ENCODE peak calls at places on chromosomes 5 and 9, in seven cellular contexts. Y is epithelial cell of prostate, J is caudate nucleus, N is body of pancreas, D is GM23338, G is tibial nerve, T is heart right ventricle. C is an unnamed sample.
A peak's percentile ranks its signal among the peaks of the same experiment; 100 is the strongest.

GRCh38 chr9:34628656-34629491 is at the start of gene ARID3C:
- DNase-seq in N (peak; percentile 52), J (no peak), D (peak; percentile 69), Y (no peak), T (no peak), G (no peak), C (peak; percentile 28)

GRCh38 chr9:126380447-126380846 is 53.8 kb downstream of the MVB12B start:
- DNase-seq in T (no peak), D (peak; percentile 41), J (no peak), N (no peak), Y (no peak), G (no peak), C (no peak)

GRCh38 chr5:134242146-134242545 is 16.3 kb upstream of the PPP2CA start:
- DNase-seq in D (no peak), G (no peak), Y (no peak), T (no peak), N (no peak), J (peak; percentile 38), C (no peak)

GRCh38 chr5:9226026-9226536 is 319.8 kb downstream of the SEMA5A start:
- DNase-seq in T (no peak), G (no peak), N (no peak), D (no peak), Y (no peak), J (no peak), C (no peak)

GRCh38 chr5:141843156-141843927 is 34.9 kb downstream of the PCDH1 start:
- DNase-seq in D (peak; percentile 69), T (no peak), N (no peak), Y (no peak), J (no peak), G (no peak), C (no peak)

GRCh38 chr5:35651002-35651756 is 33.5 kb downstream of the SPEF2 start:
- DNase-seq in T (no peak), G (no peak), J (no peak), D (peak; percentile 74), N (no peak), Y (no peak), C (peak; percentile 82)

GRCh38 chr9:124782661-124783574 is 6.0 kb downstream of the OLFML2A start:
- DNase-seq in D (no peak), Y (no peak), J (no peak), T (no peak), G (no peak), N (peak; percentile 8), C (no peak)

GRCh38 chr9:129938291-129938979 is 103.2 kb downstream of the USP20 start:
- DNase-seq in J (no peak), Y (no peak), G (no peak), T (no peak), D (peak; percentile 47), N (no peak), C (peak; percentile 4)

GRCh38 chr5:179475211-179475840 is 75.0 kb upstream of the RUFY1 start:
- DNase-seq in J (no peak), T (no peak), G (no peak), Y (no peak), N (no peak), D (peak; percentile 10), C (no peak)

GRCh38 chr9:133356391-133357091 is at the start of the genes SURF1 and SURF2:
- DNase-seq in N (peak; percentile 90), T (peak; percentile 90), G (peak; percentile 78), J (peak; percentile 77), Y (no peak), D (peak; percentile 95), C (peak; percentile 74)

DNA sequence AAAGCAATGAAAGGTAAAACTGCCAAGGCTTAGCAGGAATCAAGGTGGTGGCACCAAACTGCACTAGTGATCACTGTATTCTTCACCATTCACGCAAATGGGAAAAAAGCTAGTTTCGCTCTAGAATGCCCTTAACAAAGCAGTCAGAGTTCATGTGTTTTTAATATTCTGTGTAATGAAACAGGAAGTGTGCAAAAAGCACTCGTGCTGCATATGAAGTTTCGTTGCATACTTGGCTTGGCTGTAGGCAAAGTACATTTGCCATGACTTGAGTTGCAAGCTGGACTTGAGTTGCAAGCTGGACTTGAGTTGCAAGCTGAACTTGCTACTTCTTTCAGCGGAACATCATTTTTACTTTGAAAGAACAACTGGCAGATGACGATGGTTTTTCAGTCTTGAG is 55.4 kb downstream of the FOXI1 start:
- DNase-seq in N (no peak), T (no peak), J (no peak), Y (no peak), D (no peak), G (no peak), C (no peak)
- H3K27ac ChIP-seq in N (no peak overlapping the region), T (no peak overlapping the region), J (no peak overlapping the region), Y (no peak overlapping the region), D (no peak overlapping the region), G (no peak overlapping the region), C (no peak overlapping the region)

GRCh38 chr9:112789493-112789892 is 38.9 kb downstream of the SNX30 start:
- DNase-seq in Y (no peak), D (no peak), J (no peak), T (no peak), N (no peak), G (no peak), C (no peak)

GRCh38 chr9:112792670-112793069 is 42.1 kb downstream of the SNX30 start:
- DNase-seq in G (no peak), D (no peak), T (no peak), N (no peak), J (no peak), Y (no peak), C (no peak)

GRCh38 chr9:112787942-112788341 is 37.4 kb downstream of the SNX30 start:
- DNase-seq in T (no peak), Y (no peak), N (no peak), G (no peak), D (no peak), J (no peak), C (no peak)

GRCh38 chr9:112793213-112793810 is 42.8 kb downstream of the SNX30 start:
- DNase-seq in J (peak; percentile 54), G (peak; percentile 17), T (peak; percentile 71), Y (no peak), D (peak; percentile 81), N (peak; percentile 61), C (peak; percentile 69)

DNA sequence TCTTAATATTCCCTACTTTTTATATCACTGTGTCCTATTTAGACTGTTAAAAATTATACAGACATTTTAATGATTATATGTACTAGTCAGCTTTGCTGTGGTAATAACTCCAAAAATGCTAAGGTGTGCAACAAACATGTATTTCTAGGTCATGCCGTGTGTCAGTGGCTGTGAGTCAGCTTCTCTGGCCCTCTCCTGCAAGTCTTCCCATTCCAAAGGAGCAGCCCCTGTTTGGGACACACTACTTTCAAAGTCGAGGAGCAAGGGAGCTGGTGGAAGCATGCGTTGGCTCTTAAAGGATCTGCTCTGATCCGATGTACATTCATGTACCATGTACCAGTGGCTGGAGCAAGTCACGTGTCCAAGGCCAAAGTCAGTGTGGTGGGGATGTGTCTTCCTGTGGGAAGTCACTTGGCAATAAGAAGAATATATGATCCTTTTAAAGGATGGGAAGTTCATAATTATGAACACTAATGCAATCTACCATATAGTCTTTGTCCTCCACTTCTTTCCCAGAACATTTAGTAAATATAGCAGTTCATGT is 39.7 kb downstream of the SNX30 start:
- DNase-seq in D (no peak), J (no peak), G (no peak), Y (no peak), N (no peak), T (no peak), C (no peak)
- H3K27ac ChIP-seq in D (no peak overlapping the region), J (no peak overlapping the region), G (no peak overlapping the region), Y (no peak overlapping the region), N (peak overlapping the region; percentile 44), T (no peak overlapping the region), C (no peak overlapping the region)

GRCh38 chr9:33349743-33350142 is 52.6 kb downstream of the AQP7 start:
- DNase-seq in N (no peak), G (no peak), T (no peak), D (no peak), J (no peak), Y (no peak), C (no peak)

GRCh38 chr9:33355933-33356332 is 46.4 kb downstream of the AQP7 start:
- DNase-seq in T (no peak), N (no peak), G (no peak), J (no peak), D (no peak), Y (no peak), C (no peak)

GRCh38 chr9:33351547-33351946 is 50.8 kb downstream of the AQP7 start:
- DNase-seq in G (no peak), Y (no peak), D (no peak), T (no peak), J (no peak), N (no peak), C (peak; percentile 21)

GRCh38 chr9:33350310-33350709 is 52.1 kb downstream of the AQP7 start:
- DNase-seq in N (no peak), J (no peak), Y (no peak), G (no peak), T (no peak), D (no peak), C (peak; percentile 87)

GRCh38 chr9:33354651-33355211 is 47.6 kb downstream of the AQP7 start:
- DNase-seq in G (no peak), T (no peak), J (no peak), D (no peak), N (no peak), Y (no peak), C (peak; percentile 27)
- H3K27ac ChIP-seq in G (no peak overlapping the region), T (no peak overlapping the region), J (no peak overlapping the region), D (no peak overlapping the region), N (peak overlapping the region; percentile 38), Y (no peak overlapping the region), C (no peak overlapping the region)

GRCh38 chr5:173882632-173883031 is 5.5 kb upstream of the CPEB4 start:
- DNase-seq in J (no peak), N (no peak), G (no peak), T (no peak), D (no peak), Y (no peak), C (peak; percentile 86)

GRCh38 chr5:173875189-173875588 is 13.0 kb upstream of the CPEB4 start:
- DNase-seq in G (no peak), N (no peak), T (no peak), Y (no peak), D (no peak), J (no peak), C (no peak)

GRCh38 chr5:173881811-173882575 is 6.2 kb upstream of the CPEB4 start:
- DNase-seq in N (no peak), Y (no peak), G (no peak), J (no peak), D (no peak), T (no peak), C (peak; percentile 88)

GRCh38 chr5:173880306-173880985 is 7.7 kb upstream of the CPEB4 start:
- DNase-seq in D (no peak), N (no peak), T (no peak), J (no peak), G (no peak), Y (no peak), C (peak; percentile 46)

DNA sequence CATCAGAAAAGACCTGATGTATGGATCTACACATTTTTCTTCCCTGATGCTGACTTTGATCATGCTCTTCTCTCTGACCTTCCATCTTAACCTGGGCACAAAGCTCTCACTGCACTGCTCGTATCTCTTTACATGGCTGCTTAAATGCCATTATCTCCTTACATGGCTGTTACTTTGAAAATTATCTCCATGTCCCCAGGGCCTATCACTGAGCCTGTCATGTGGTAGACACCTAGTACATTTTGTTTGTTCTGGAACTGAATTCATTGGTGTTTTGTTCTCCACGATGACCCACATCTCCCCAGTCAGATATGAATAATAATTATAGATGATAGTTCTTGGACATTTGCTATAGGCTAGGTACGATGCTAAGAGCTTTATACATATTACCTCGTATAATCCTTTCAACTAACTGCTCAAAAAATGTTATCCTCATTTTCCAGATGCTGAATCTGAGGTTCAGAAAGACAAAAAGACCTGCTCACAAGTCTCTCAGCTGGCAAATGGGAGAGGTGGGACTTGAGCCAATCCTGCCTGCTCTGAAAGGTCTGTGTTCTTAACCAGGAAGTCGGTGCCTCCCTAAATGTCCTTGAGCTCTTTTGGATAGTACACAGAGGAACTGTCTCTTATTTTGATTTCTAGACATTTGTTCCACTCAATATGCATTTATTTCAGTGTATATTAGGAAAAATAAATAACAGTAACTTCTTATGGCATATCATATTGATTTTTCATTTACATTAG is 9.8 kb upstream of the CPEB4 start:
- DNase-seq in J (no peak), G (no peak), N (peak; percentile 73), Y (no peak), T (peak; percentile 45), D (no peak), C (no peak)
- H3K27ac ChIP-seq in J (peak overlapping the region; percentile 31), G (no peak overlapping the region), N (peak overlapping the region; percentile 63), Y (no peak overlapping the region), T (peak overlapping the region; percentile 37), D (no peak overlapping the region), C (no peak overlapping the region)